ENCODE peak calls at places on chromosome 20, in seven cellular contexts. Q is heart left ventricle, D is HEK293T, E is RPMI8226, F is SK-N-SH, U is Daoy, K is NCI-H146. C is an unnamed sample.

GRCh38 chr20:1841554-1842140 is 53.6 kb upstream of the SIRPA start:
- DNase-seq in Q (no peak), U (peak; percentile 30), K (no peak), F (no peak), D (no peak), E (no peak), C (no peak)

GRCh38 chr20:18524646-18525045 is 16.9 kb downstream of the SEC23B start:
- DNase-seq in D (no peak), K (no peak), E (no peak), F (no peak), U (peak; percentile 37), Q (no peak), C (no peak)

GRCh38 chr20:2261105-2261504 is 34.7 kb upstream of the TGM3 start:
- DNase-seq in Q (no peak), K (peak; percentile 56), F (no peak), E (no peak), D (no peak), U (peak; percentile 60), C (no peak)

GRCh38 chr20:38275815-38276550 is 15.4 kb upstream of the KIAA1755 start:
- DNase-seq in K (no peak), D (no peak), E (no peak), U (peak; percentile 80), Q (no peak), F (no peak), C (no peak)

GRCh38 chr20:33015700-33016580 is 8.4 kb downstream of the BPIFB2 start:
- DNase-seq in D (no peak), K (no peak), F (no peak), U (no peak), Q (no peak), E (no peak), C (no peak)

GRCh38 chr20:38108438-38109024 is 56.5 kb downstream of the TGM2 start:
- DNase-seq in D (no peak), Q (peak; percentile 75), E (no peak), U (no peak), F (peak; percentile 76), K (no peak), C (peak; percentile 74)

GRCh38 chr20:32823737-32824588 is 4.2 kb downstream of the MAPRE1 start:
- DNase-seq in F (no peak), E (no peak), D (no peak), Q (no peak), U (no peak), K (no peak), C (no peak)

GRCh38 chr20:35010405-35011192 is 54.9 kb downstream of the MYH7B start:
- DNase-seq in E (no peak), D (no peak), F (no peak), U (no peak), Q (no peak), K (no peak), C (no peak)

GRCh38 chr20:57788936-57789613 is 79.3 kb upstream of the PMEPA1 start:
- DNase-seq in U (no peak), D (no peak), F (no peak), Q (no peak), E (no peak), K (no peak), C (no peak)

GRCh38 chr20:40431611-40432010 is 257.4 kb downstream of the MAFB start:
- DNase-seq in Q (no peak), D (no peak), U (peak; percentile 5), E (no peak), F (no peak), K (no peak), C (no peak)

GRCh38 chr20:32203556-32204484 is 3.7 kb downstream of the PLAGL2 start:
- DNase-seq in U (no peak), D (no peak), K (no peak), E (no peak), F (no peak), Q (no peak), C (peak; percentile 30)

GRCh38 chr20:21280496-21281016 is 22.6 kb upstream of the XRN2 start:
- DNase-seq in Q (no peak), E (no peak), D (no peak), F (no peak), K (no peak), U (no peak), C (no peak)

GRCh38 chr20:25276533-25277050 is 28.7 kb downstream of the PYGB start:
- DNase-seq in U (no peak), K (no peak), Q (no peak), F (no peak), E (no peak), D (no peak), C (no peak)

GRCh38 chr20:34559311-34560140 is 1.0 kb downstream of the MAP1LC3A start:
- DNase-seq in K (no peak), D (no peak), U (no peak), F (peak; percentile 61), Q (peak; percentile 30), E (no peak), C (no peak)

GRCh38 chr20:23782366-23782983 is 31.7 kb upstream of the CST1 start:
- DNase-seq in U (no peak), E (peak; percentile 12), F (peak; percentile 12), D (peak; percentile 32), K (no peak), Q (no peak), C (peak; percentile 62)

GRCh38 chr20:843908-844307 is 10.4 kb downstream of the FAM110A start:
- DNase-seq in E (no peak), F (peak; percentile 57), K (no peak), U (no peak), D (no peak), Q (no peak), C (no peak)

GRCh38 chr20:9668356-9668755 is 154.0 kb downstream of the LAMP5 start:
- DNase-seq in D (no peak), Q (no peak), E (no peak), K (no peak), U (no peak), F (no peak), C (no peak)

GRCh38 chr20:4544765-4545164 is 176.9 kb upstream of the PRND start:
- DNase-seq in E (no peak), F (no peak), K (no peak), Q (no peak), D (no peak), U (no peak), C (no peak)

GRCh38 chr20:38875170-38875993 is 50.8 kb upstream of the FAM83D start:
- DNase-seq in E (peak; percentile 95), U (no peak), F (peak; percentile 74), Q (peak; percentile 37), D (no peak), K (peak; percentile 28), C (no peak)